ENCODE peak calls at places on chromosomes 16 and 17, in nine cellular contexts. W, U, Q, Z, P, H, G, M and V are unnamed samples.

GRCh38 chr16:2954647-2955381 is 9.3 kb upstream of the KREMEN2 start:
- DNase-seq in W (peak), U (no peak), Q (no peak), Z (no peak), P (no peak), H (no peak), G (no peak), M (no peak), V (no peak)

GRCh38 chr16:85083051-85083639 is 29.1 kb downstream of the CIBAR2 start:
- DNase-seq in W (no peak), U (no peak), Q (no peak), Z (no peak), P (no peak), H (no peak), G (no peak), M (no peak), V (no peak)

GRCh38 chr17:82054351-82055022 is 2.8 kb downstream of the GPS1 start:
- DNase-seq in W (no peak), U (no peak), Q (peak), Z (no peak), P (no peak), H (peak), G (no peak), M (no peak), V (no peak)

GRCh38 chr16:81585785-81586184 is 141.2 kb downstream of the CMIP start:
- DNase-seq in W (no peak), U (no peak), Q (no peak), Z (no peak), P (no peak), H (peak), G (no peak), M (no peak), V (no peak)

GRCh38 chr17:80750263-80750662 is 205.6 kb downstream of the RPTOR start:
- DNase-seq in W (no peak), U (no peak), Q (no peak), Z (no peak), P (no peak), H (peak), G (no peak), M (no peak), V (no peak)

GRCh38 chr17:61237275-61237674 is 162.4 kb upstream of the TBX2 start:
- DNase-seq in W (no peak), U (no peak), Q (no peak), Z (no peak), P (no peak), H (no peak), G (no peak), M (no peak), V (no peak)

GRCh38 chr17:45384800-45385262 is 47.8 kb downstream of the ARHGAP27 start:
- DNase-seq in W (no peak), U (no peak), Q (peak), Z (no peak), P (no peak), H (no peak), G (no peak), M (no peak), V (no peak)

GRCh38 chr17:40978752-40979151 is 5.4 kb downstream of the KRT40 start:
- DNase-seq in W (no peak), U (no peak), Q (no peak), Z (no peak), P (no peak), H (peak), G (no peak), M (no peak), V (no peak)

GRCh38 chr16:4828567-4829320 is 18.3 kb downstream of the GLYR1 start:
- DNase-seq in W (no peak), U (no peak), Q (peak), Z (no peak), P (peak), H (no peak), G (no peak), M (no peak), V (no peak)

GRCh38 chr16:84349852-84350565 is 18.3 kb upstream of the ATP2C2 start:
- DNase-seq in W (no peak), U (no peak), Q (no peak), Z (no peak), P (no peak), H (peak), G (no peak), M (no peak), V (no peak)

GRCh38 chr17:8563981-8564602 is 66.4 kb downstream of the MYH10 start:
- DNase-seq in W (no peak), U (no peak), Q (no peak), Z (peak), P (no peak), H (no peak), G (no peak), M (no peak), V (no peak)

GRCh38 chr17:35864853-35865252 is 3.8 kb downstream of the HEATR9 start:
- DNase-seq in W (no peak), U (no peak), Q (no peak), Z (no peak), P (no peak), H (no peak), G (no peak), M (no peak), V (no peak)

GRCh38 chr16:29028457-29029167 is 43.8 kb downstream of the LAT start:
- DNase-seq in W (no peak), U (no peak), Q (no peak), Z (peak), P (no peak), H (peak), G (no peak), M (no peak), V (no peak)

GRCh38 chr16:82784567-82784956 is 157.8 kb downstream of the CDH13 start:
- DNase-seq in W (peak), U (no peak), Q (no peak), Z (no peak), P (no peak), H (no peak), G (no peak), M (no peak), V (no peak)

GRCh38 chr17:236641-237405 is 55.4 kb upstream of the DOC2B start:
- DNase-seq in W (no peak), U (no peak), Q (no peak), Z (peak), P (no peak), H (peak), G (no peak), M (no peak), V (peak)

GRCh38 chr16:58034128-58034685 is 8.7 kb downstream of the MMP15 start:
- DNase-seq in W (no peak), U (no peak), Q (no peak), Z (no peak), P (no peak), H (no peak), G (no peak), M (no peak), V (no peak)